ENCODE peak calls at places on chromosomes 12 and 14, in five cellular contexts. I is K562, M is endothelial cell of umbilical vein, H is PC-3, F is prostate gland. Z is an unnamed sample. For H3K4me1, the result is how much of the 10 kb centered on the place peaks cover.

GRCh38 chr14:68526420-68527105 is 266.3 kb downstream of the ZFP36L1 start:
- DNase-seq in H (peak), F (peak), M (peak), I (no peak), Z (no peak)

GRCh38 chr14:64363265-64363840 is 24.8 kb upstream of the MTHFD1 start:
- DNase-seq in H (peak), F (no peak), I (no peak), M (peak), Z (no peak)

GRCh38 chr14:26761532-26761931 is 163.7 kb upstream of the NOVA1 start:
- DNase-seq in H (no peak), I (no peak), M (no peak), F (no peak), Z (no peak)

GRCh38 chr12:57063991-57064725 is 14.2 kb upstream of the MYO1A start:
- DNase-seq in M (no peak), I (no peak), F (no peak), H (no peak), Z (no peak)

GRCh38 chr12:75727577-75727976 is 216.2 kb upstream of the KRR1 start:
- DNase-seq in H (no peak), M (no peak), I (no peak), F (no peak), Z (no peak)

GRCh38 chr14:68111733-68112270 is 292.2 kb downstream of the RAD51B start:
- DNase-seq in M (no peak), I (no peak), H (peak), F (no peak), Z (peak)

GRCh38 chr12:1882850-1883470 is 35.5 kb downstream of the CACNA2D4 start:
- DNase-seq in I (no peak), F (no peak), H (no peak), M (no peak), Z (no peak)

GRCh38 chr12:52895726-52896189 is 9.1 kb downstream of the KRT8 start:
- DNase-seq in H (no peak), F (no peak), M (no peak), I (no peak), Z (no peak)

GRCh38 chr14:71398450-71398849 is 491.2 kb downstream of the PCNX1 start:
- DNase-seq in H (no peak), I (no peak), M (no peak), F (no peak), Z (no peak)

GRCh38 chr12:5348491-5348890 is 83.4 kb upstream of the NTF3 start:
- DNase-seq in H (no peak), M (no peak), I (no peak), F (peak), Z (peak)

GRCh38 chr12:52307836-52308806 is 13.1 kb downstream of the KRT83 start:
- DNase-seq in H (peak), I (peak), M (peak), F (peak), Z (peak)

GRCh38 chr12:104022816-104023215 is 27.2 kb downstream of the GLT8D2 start:
- DNase-seq in H (no peak), I (no peak), M (no peak), F (no peak), Z (no peak)

GRCh38 chr12:29743801-29744200 is 39.9 kb downstream of the TMTC1 start:
- DNase-seq in H (peak), M (peak), F (no peak), I (no peak), Z (no peak)

GRCh38 chr12:6946033-6946919 is 2.5 kb downstream of the C12orf57 start:
- DNase-seq in F (peak), H (peak), M (no peak), I (peak), Z (peak)

GRCh38 chr12:106178582-106178981 is 39.8 kb upstream of the NUAK1 start:
- DNase-seq in H (peak), M (no peak), F (no peak), I (no peak), Z (no peak)

GRCh38 chr14:22296722-22297121 is 292.3 kb downstream of the DAD1 start:
- DNase-seq in H (peak), F (no peak), M (no peak), I (no peak), Z (no peak)

GRCh38 chr12:80925237-80925636 is 12.5 kb downstream of the LIN7A start:
- DNase-seq in I (no peak), M (no peak), F (no peak), H (no peak), Z (no peak)

GRCh38 chr12:53055471-53056266 is 5.8 kb downstream of the TNS2 start:
- DNase-seq in H (no peak), M (no peak), F (no peak), I (no peak), Z (no peak)

GRCh38 chr14:101927859-101928258 is 36.5 kb upstream of the DYNC1H1 start:
- DNase-seq in I (peak), F (no peak), H (no peak), M (no peak), Z (no peak)

GRCh38 chr12:99146730-99147129 is 500.8 kb upstream of the GARIN6 start:
- DNase-seq in H (no peak), F (no peak), I (no peak), M (no peak), Z (no peak)

GRCh38 chr14:52068741-52069616 is at the start of gene NID2:
- DNase-seq in I (peak), H (peak), F (peak), M (peak), Z (no peak)

GRCh38 chr12:51976376-51977160 is 25.1 kb downstream of the ACVR1B start:
- DNase-seq in I (no peak), M (peak), F (no peak), H (no peak), Z (no peak)

GRCh38 chr12:93448796-93449195 is 7.0 kb upstream of the UBE2N start:
- DNase-seq in M (no peak), I (no peak), F (peak), H (peak), Z (no peak)

GRCh38 chr14:95291859-95292542 is 27.7 kb downstream of the CLMN start:
- DNase-seq in H (peak), I (peak), M (peak), F (peak), Z (peak)

GRCh38 chr14:23077962-23078361 is 17.0 kb downstream of the ACIN1 start:
- DNase-seq in F (no peak), H (no peak), I (no peak), M (no peak), Z (no peak)

GRCh38 chr12:121536058-121536928 is 44.5 kb downstream of the KDM2B start:
- DNase-seq in F (peak), I (peak), H (no peak), M (peak), Z (peak)

GRCh38 chr14:71086571-71086970 is 179.3 kb downstream of the PCNX1 start:
- DNase-seq in H (no peak), I (no peak), F (no peak), M (no peak), Z (no peak)

DNA sequence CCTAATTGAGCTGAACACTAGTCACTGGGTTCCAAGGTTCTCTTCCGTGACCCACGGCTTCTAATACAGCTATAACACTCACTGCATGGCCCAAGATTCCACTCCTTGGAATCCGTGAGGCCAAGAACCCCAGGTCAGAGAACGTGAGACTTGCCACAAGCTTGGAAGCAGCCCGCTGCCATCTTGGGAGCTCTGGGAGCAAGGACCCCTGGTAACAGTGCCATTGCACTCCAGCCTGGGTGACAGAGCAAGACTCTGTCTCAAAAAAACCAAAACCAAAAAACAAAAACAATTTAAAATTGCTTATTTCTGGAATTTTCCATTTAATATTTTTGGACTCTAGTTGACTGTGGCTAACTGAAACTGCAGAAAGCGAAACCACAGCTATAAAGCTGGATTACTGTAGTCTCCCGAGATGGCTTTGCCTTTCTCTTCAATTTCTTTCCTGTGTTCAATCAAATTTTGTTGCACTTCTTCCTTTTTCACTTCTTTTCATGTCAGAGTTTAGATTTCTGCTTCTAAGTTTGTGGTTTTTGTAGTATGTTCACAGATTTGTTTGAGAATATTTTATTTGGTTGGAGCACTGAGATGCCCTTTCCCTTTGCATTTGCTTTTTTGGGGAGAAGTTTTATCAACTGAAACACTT is 44.7 kb downstream of the DDHD1 start:
- DNase-seq in M (no peak), F (no peak), H (no peak), I (no peak), Z (no peak)
- H3K4me3 ChIP-seq in M (peak), F (no peak), H (no peak), I (no peak), Z (no peak)

DNA sequence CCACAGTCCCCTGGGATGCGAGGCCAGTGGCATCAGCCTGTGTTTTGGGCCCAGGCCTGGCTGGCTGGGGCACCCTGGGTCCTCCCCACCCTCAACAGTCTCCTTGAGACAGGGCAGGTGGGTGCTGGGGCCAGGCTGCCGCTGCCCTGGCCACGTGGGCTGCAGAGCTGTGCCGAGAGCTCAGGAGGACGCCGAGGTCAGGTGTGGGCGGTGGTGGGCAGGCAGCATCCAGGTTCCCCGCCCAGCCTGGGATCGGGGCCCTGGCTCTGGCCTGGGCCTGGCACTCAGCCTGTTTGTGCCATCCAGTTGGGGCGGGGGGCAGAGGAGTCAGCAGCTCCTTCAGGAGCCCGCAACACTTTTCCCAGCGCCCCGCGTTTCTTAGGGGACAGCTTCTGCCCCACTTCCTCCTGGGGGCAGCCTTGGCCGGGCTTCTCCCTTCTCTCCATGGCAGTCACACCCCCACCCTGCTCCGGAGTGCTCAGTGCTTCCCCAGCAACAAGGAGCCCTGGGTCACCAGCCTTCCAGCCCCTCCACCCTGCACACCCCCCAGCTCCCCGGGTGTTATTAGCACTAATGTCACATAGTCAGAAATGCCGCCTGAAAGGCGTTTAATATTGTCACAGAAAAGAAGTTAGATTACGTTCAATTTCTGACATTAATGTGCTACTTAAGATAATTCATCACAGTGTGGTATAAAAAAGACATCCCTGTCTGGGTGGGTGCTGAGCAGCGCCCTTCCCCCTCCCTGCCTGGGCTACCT is 30.8 kb downstream of the KIF26A start:
- DNase-seq in F (no peak), I (no peak), M (no peak), H (no peak), Z (no peak)
- H3K27ac ChIP-seq in F (no peak), I (no peak), M (no peak), H (no peak), Z (no peak)

GRCh38 chr12:132347471-132347855 is 18.1 kb upstream of the GALNT9 start:
- DNase-seq in F (no peak), H (no peak), I (no peak), M (no peak), Z (no peak)
- H3K4me1 ChIP-seq in F (under half), H (under half), I (under half), M (under half), Z (under half)

GRCh38 chr12:77062396-77062795 is 3.0 kb downstream of the E2F7 start:
- DNase-seq in H (no peak), M (no peak), F (no peak), I (no peak), Z (no peak)
- H3K4me3 ChIP-seq in H (peak), M (no peak), F (no peak), I (no peak), Z (no peak)

GRCh38 chr12:54980341-54980740 is 4.2 kb downstream of the TESPA1 start:
- DNase-seq in H (no peak), I (peak), F (no peak), M (no peak), Z (no peak)
- H3K27ac ChIP-seq in H (no peak), I (no peak), F (no peak), M (no peak), Z (no peak)

GRCh38 chr12:64461634-64462414 is 9.9 kb downstream of the TBK1 start:
- DNase-seq in M (no peak), I (no peak), F (no peak), H (no peak), Z (no peak)
- H3K4me1 ChIP-seq in M (under half), I (under half), F (under half), H (under half), Z (under half)

GRCh38 chr14:21201732-21202462 is 46.0 kb upstream of the OR5AU1 start:
- DNase-seq in M (no peak), I (no peak), F (no peak), H (no peak), Z (no peak)
- H3K4me3 ChIP-seq in M (no peak), I (no peak), F (no peak), H (no peak), Z (no peak)